ENCODE peak calls at places on chromosomes 3 and 15, in eight cellular contexts. One of them, this sample, is unnamed. For H3K4me1, the result is how much of the 10 kb centered on the place peaks cover.

GRCh38 chr3:158105710-158106438 is at the start of gene SHOX2:
- DNase-seq in neural progenitor cell: peak
- DNase-seq in PC-3: no peak
- DNase-seq in left lung: peak
- DNase-seq in lower lobe of right lung: peak
- DNase-seq in tibial artery: peak
- DNase-seq in psoas muscle: peak
- DNase-seq in RWPE2: no peak
- DNase-seq in this sample: no peak

GRCh38 chr15:25514522-25514921 is 75.7 kb upstream of the UBE3A start:
- DNase-seq in neural progenitor cell: no peak
- DNase-seq in PC-3: no peak
- DNase-seq in left lung: peak
- DNase-seq in lower lobe of right lung: no peak
- DNase-seq in tibial artery: no peak
- DNase-seq in psoas muscle: no peak
- DNase-seq in RWPE2: no peak
- DNase-seq in this sample: no peak

GRCh38 chr3:47476330-47476626 is 537 bp upstream of the SCAP start:
- DNase-seq in neural progenitor cell: no peak
- DNase-seq in PC-3: no peak
- DNase-seq in left lung: no peak
- DNase-seq in lower lobe of right lung: no peak
- DNase-seq in tibial artery: no peak
- DNase-seq in psoas muscle: no peak
- DNase-seq in RWPE2: no peak
- DNase-seq in this sample: no peak

GRCh38 chr15:67179411-67179995 is 75.0 kb downstream of the AAGAB start:
- DNase-seq in neural progenitor cell: no peak
- DNase-seq in PC-3: no peak
- DNase-seq in left lung: no peak
- DNase-seq in lower lobe of right lung: no peak
- DNase-seq in tibial artery: peak
- DNase-seq in psoas muscle: peak
- DNase-seq in RWPE2: no peak
- DNase-seq in this sample: no peak

GRCh38 chr15:100721758-100722550 is 119.6 kb downstream of the ASB7 start:
- DNase-seq in neural progenitor cell: no peak
- DNase-seq in PC-3: peak
- DNase-seq in left lung: peak
- DNase-seq in lower lobe of right lung: peak
- DNase-seq in tibial artery: peak
- DNase-seq in psoas muscle: peak
- DNase-seq in RWPE2: peak
- DNase-seq in this sample: peak

GRCh38 chr3:41768363-41768762 is 193.5 kb downstream of the ULK4 start:
- DNase-seq in neural progenitor cell: no peak
- DNase-seq in PC-3: no peak
- DNase-seq in left lung: no peak
- DNase-seq in lower lobe of right lung: no peak
- DNase-seq in tibial artery: no peak
- DNase-seq in psoas muscle: no peak
- DNase-seq in RWPE2: no peak
- DNase-seq in this sample: peak

GRCh38 chr3:156837130-156837529 is 11.0 kb downstream of the LEKR1 start:
- DNase-seq in neural progenitor cell: no peak
- DNase-seq in PC-3: peak
- DNase-seq in left lung: no peak
- DNase-seq in lower lobe of right lung: no peak
- DNase-seq in tibial artery: no peak
- DNase-seq in psoas muscle: no peak
- DNase-seq in RWPE2: no peak
- DNase-seq in this sample: peak

GRCh38 chr3:70358978-70359580 is 46.6 kb upstream of the MDFIC2 start:
- DNase-seq in neural progenitor cell: peak
- DNase-seq in PC-3: peak
- DNase-seq in left lung: no peak
- DNase-seq in lower lobe of right lung: no peak
- DNase-seq in tibial artery: no peak
- DNase-seq in psoas muscle: no peak
- DNase-seq in RWPE2: no peak
- DNase-seq in this sample: no peak

GRCh38 chr3:115581347-115582135 is 41.8 kb upstream of the GAP43 start:
- DNase-seq in neural progenitor cell: no peak
- DNase-seq in PC-3: peak
- DNase-seq in left lung: peak
- DNase-seq in lower lobe of right lung: no peak
- DNase-seq in tibial artery: no peak
- DNase-seq in psoas muscle: peak
- DNase-seq in RWPE2: no peak
- DNase-seq in this sample: peak

GRCh38 chr3:150607267-150608065 is 4.3 kb downstream of the SELENOT start:
- DNase-seq in neural progenitor cell: peak
- DNase-seq in PC-3: no peak
- DNase-seq in left lung: no peak
- DNase-seq in lower lobe of right lung: no peak
- DNase-seq in tibial artery: no peak
- DNase-seq in psoas muscle: no peak
- DNase-seq in RWPE2: no peak
- DNase-seq in this sample: no peak

GRCh38 chr3:42115946-42116345 is 24.8 kb downstream of the TRAK1 start:
- DNase-seq in neural progenitor cell: no peak
- DNase-seq in PC-3: no peak
- DNase-seq in left lung: no peak
- DNase-seq in lower lobe of right lung: no peak
- DNase-seq in tibial artery: no peak
- DNase-seq in psoas muscle: no peak
- DNase-seq in RWPE2: no peak
- DNase-seq in this sample: no peak

GRCh38 chr3:31891876-31892455 is 89.1 kb downstream of the OSBPL10 start:
- DNase-seq in neural progenitor cell: no peak
- DNase-seq in PC-3: no peak
- DNase-seq in left lung: no peak
- DNase-seq in lower lobe of right lung: no peak
- DNase-seq in tibial artery: no peak
- DNase-seq in psoas muscle: no peak
- DNase-seq in RWPE2: no peak
- DNase-seq in this sample: peak

GRCh38 chr15:41241251-41241964 is 10.3 kb downstream of the CHP1 start:
- DNase-seq in neural progenitor cell: no peak
- DNase-seq in PC-3: no peak
- DNase-seq in left lung: no peak
- DNase-seq in lower lobe of right lung: no peak
- DNase-seq in tibial artery: no peak
- DNase-seq in psoas muscle: no peak
- DNase-seq in RWPE2: no peak
- DNase-seq in this sample: no peak

GRCh38 chr15:60212536-60212935 is 185.2 kb downstream of the ANXA2 start:
- DNase-seq in neural progenitor cell: peak
- DNase-seq in PC-3: peak
- DNase-seq in left lung: no peak
- DNase-seq in lower lobe of right lung: no peak
- DNase-seq in tibial artery: no peak
- DNase-seq in psoas muscle: no peak
- DNase-seq in RWPE2: no peak
- DNase-seq in this sample: peak

GRCh38 chr3:68957895-68958294 is 25.5 kb upstream of the TAFA4 start:
- DNase-seq in neural progenitor cell: no peak
- DNase-seq in PC-3: no peak
- DNase-seq in left lung: no peak
- DNase-seq in lower lobe of right lung: no peak
- DNase-seq in tibial artery: no peak
- DNase-seq in psoas muscle: no peak
- DNase-seq in RWPE2: no peak
- DNase-seq in this sample: no peak
- H3K27ac ChIP-seq in neural progenitor cell: no peak
- H3K27ac ChIP-seq in PC-3: no peak
- H3K27ac ChIP-seq in left lung: no peak
- H3K27ac ChIP-seq in lower lobe of right lung: no peak
- H3K27ac ChIP-seq in tibial artery: no peak
- H3K27ac ChIP-seq in psoas muscle: no peak
- H3K27ac ChIP-seq in RWPE2: no peak
- H3K27ac ChIP-seq in this sample: no peak

GRCh38 chr3:127424766-127425504 is 137.1 kb upstream of the PRR20G start:
- DNase-seq in neural progenitor cell: no peak
- DNase-seq in PC-3: no peak
- DNase-seq in left lung: no peak
- DNase-seq in lower lobe of right lung: no peak
- DNase-seq in tibial artery: no peak
- DNase-seq in psoas muscle: no peak
- DNase-seq in RWPE2: no peak
- DNase-seq in this sample: no peak

GRCh38 chr3:127426444-127427168 is 138.8 kb upstream of the PRR20G start:
- DNase-seq in neural progenitor cell: peak
- DNase-seq in PC-3: no peak
- DNase-seq in left lung: no peak
- DNase-seq in lower lobe of right lung: no peak
- DNase-seq in tibial artery: no peak
- DNase-seq in psoas muscle: no peak
- DNase-seq in RWPE2: no peak
- DNase-seq in this sample: no peak

GRCh38 chr3:127423856-127424765 is 136.3 kb upstream of the PRR20G start:
- DNase-seq in neural progenitor cell: no peak
- DNase-seq in PC-3: no peak
- DNase-seq in left lung: no peak
- DNase-seq in lower lobe of right lung: no peak
- DNase-seq in tibial artery: no peak
- DNase-seq in psoas muscle: no peak
- DNase-seq in RWPE2: no peak
- DNase-seq in this sample: no peak

GRCh38 chr3:127427169-127427655 is 139.4 kb upstream of the PRR20G start:
- DNase-seq in neural progenitor cell: no peak
- DNase-seq in PC-3: no peak
- DNase-seq in left lung: no peak
- DNase-seq in lower lobe of right lung: no peak
- DNase-seq in tibial artery: no peak
- DNase-seq in psoas muscle: no peak
- DNase-seq in RWPE2: no peak
- DNase-seq in this sample: no peak

DNA sequence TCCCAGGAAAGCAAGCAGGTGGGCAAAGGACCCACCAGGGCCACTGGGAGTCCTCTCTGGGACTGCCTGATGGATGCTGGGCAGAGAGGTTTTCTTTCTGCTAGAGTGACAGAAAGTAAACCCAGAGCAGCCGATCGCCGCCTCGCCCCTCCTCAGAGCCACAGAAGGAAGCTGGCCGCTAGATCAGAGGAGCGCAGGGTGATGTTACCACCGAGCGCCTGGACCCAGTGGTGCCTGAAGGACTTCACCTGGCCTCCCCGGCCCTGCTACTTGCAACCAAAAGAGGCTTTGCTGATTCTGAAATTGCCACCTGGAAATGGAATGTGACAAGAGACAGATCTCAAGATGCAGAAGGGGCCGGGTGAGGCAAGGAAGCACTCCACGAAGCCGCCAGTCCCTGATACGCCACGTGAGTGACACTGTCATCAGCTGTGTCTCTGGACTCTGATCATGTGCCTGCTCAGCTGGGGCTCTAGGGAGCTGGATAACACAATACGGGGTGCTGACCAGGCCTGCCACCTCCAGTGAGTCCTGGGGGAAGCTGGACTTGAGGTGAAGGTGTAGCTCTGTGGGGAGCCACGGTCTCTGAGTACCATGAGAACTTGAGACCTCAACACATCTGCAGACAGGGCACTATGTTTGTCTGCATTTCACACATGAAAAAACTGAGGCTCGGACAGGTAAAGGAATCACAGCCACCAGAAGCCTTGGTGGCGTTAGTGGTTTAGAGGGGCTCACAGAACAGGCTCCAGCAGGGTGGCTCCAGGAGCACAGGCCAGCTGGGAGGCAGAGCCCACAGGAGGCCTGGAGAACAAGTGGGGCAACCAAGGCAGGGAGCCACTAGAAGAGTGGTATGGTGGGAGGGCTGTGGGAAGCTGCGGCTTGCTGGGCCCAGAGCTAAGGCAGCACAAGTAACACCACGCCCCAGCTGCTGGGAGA is 137.9 kb upstream of the PRR20G start:
- DNase-seq in neural progenitor cell: no peak
- DNase-seq in PC-3: no peak
- DNase-seq in left lung: no peak
- DNase-seq in lower lobe of right lung: no peak
- DNase-seq in tibial artery: no peak
- DNase-seq in psoas muscle: no peak
- DNase-seq in RWPE2: no peak
- DNase-seq in this sample: no peak
- H3K4me1 ChIP-seq in neural progenitor cell: half or more
- H3K4me1 ChIP-seq in PC-3: under half
- H3K4me1 ChIP-seq in left lung: under half
- H3K4me1 ChIP-seq in lower lobe of right lung: under half
- H3K4me1 ChIP-seq in tibial artery: under half
- H3K4me1 ChIP-seq in psoas muscle: under half
- H3K4me1 ChIP-seq in RWPE2: under half
- H3K4me1 ChIP-seq in this sample: under half

GRCh38 chr3:136516095-136516494 is 236.1 kb downstream of the STAG1 start:
- DNase-seq in neural progenitor cell: no peak
- DNase-seq in PC-3: no peak
- DNase-seq in left lung: no peak
- DNase-seq in lower lobe of right lung: no peak
- DNase-seq in tibial artery: no peak
- DNase-seq in psoas muscle: no peak
- DNase-seq in RWPE2: no peak
- DNase-seq in this sample: no peak

GRCh38 chr3:136518102-136518501 is 234.1 kb downstream of the STAG1 start:
- DNase-seq in neural progenitor cell: no peak
- DNase-seq in PC-3: no peak
- DNase-seq in left lung: no peak
- DNase-seq in lower lobe of right lung: no peak
- DNase-seq in tibial artery: no peak
- DNase-seq in psoas muscle: no peak
- DNase-seq in RWPE2: no peak
- DNase-seq in this sample: no peak

GRCh38 chr3:136512391-136512790 is 239.8 kb downstream of the STAG1 start:
- DNase-seq in neural progenitor cell: no peak
- DNase-seq in PC-3: no peak
- DNase-seq in left lung: no peak
- DNase-seq in lower lobe of right lung: no peak
- DNase-seq in tibial artery: no peak
- DNase-seq in psoas muscle: no peak
- DNase-seq in RWPE2: no peak
- DNase-seq in this sample: no peak

DNA sequence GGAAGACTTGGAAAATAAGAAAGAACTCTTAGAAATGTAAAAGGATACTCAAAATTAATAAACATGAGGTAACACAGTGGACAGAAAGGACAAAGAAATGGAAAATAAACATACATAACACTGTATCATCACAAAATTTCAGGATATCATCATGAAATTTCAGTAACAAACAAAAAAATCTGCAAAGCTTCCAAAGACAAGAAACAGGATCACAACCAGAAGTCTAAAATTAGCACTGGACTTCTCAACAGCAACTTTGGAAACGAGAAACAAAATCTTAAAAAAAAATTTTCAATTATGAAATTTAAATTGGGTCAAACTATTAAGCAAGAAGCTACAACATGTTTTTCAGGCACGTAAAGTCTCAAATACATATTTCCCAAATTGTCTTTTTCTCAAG is 238.8 kb downstream of the STAG1 start:
- DNase-seq in neural progenitor cell: no peak
- DNase-seq in PC-3: no peak
- DNase-seq in left lung: no peak
- DNase-seq in lower lobe of right lung: no peak
- DNase-seq in tibial artery: no peak
- DNase-seq in psoas muscle: no peak
- DNase-seq in RWPE2: no peak
- DNase-seq in this sample: no peak
- H3K27ac ChIP-seq in neural progenitor cell: no peak
- H3K27ac ChIP-seq in PC-3: no peak
- H3K27ac ChIP-seq in left lung: no peak
- H3K27ac ChIP-seq in lower lobe of right lung: no peak
- H3K27ac ChIP-seq in tibial artery: peak
- H3K27ac ChIP-seq in psoas muscle: no peak
- H3K27ac ChIP-seq in RWPE2: no peak
- H3K27ac ChIP-seq in this sample: no peak

GRCh38 chr15:91950631-91951384 is 97.3 kb downstream of the SLCO3A1 start:
- DNase-seq in neural progenitor cell: no peak
- DNase-seq in PC-3: no peak
- DNase-seq in left lung: no peak
- DNase-seq in lower lobe of right lung: no peak
- DNase-seq in tibial artery: no peak
- DNase-seq in psoas muscle: no peak
- DNase-seq in RWPE2: no peak
- DNase-seq in this sample: peak
- H3K4me1 ChIP-seq in neural progenitor cell: under half
- H3K4me1 ChIP-seq in PC-3: under half
- H3K4me1 ChIP-seq in left lung: half or more
- H3K4me1 ChIP-seq in lower lobe of right lung: half or more
- H3K4me1 ChIP-seq in tibial artery: under half
- H3K4me1 ChIP-seq in psoas muscle: under half
- H3K4me1 ChIP-seq in RWPE2: half or more
- H3K4me1 ChIP-seq in this sample: under half